ENCODE peak calls at places on chromosome 2, in six cellular contexts. Y, C, K, T, Q and D are unnamed samples.

GRCh38 chr2:46210063-46210462 is 87.1 kb upstream of the EPAS1 start:
- DNase-seq in Y (no peak), C (no peak), K (no peak), T (no peak), Q (no peak), D (no peak)

GRCh38 chr2:201929627-201930026 is 104.0 kb upstream of the FZD7 start:
- DNase-seq in Y (no peak), C (no peak), K (no peak), T (peak), Q (no peak), D (peak)

GRCh38 chr2:239085201-239085992 is 237.5 kb downstream of the TWIST2 start:
- DNase-seq in Y (no peak), C (no peak), K (no peak), T (no peak), Q (no peak), D (no peak)

GRCh38 chr2:173983414-173983871 is 18.3 kb upstream of the SP3 start:
- DNase-seq in Y (peak), C (no peak), K (no peak), T (no peak), Q (no peak), D (no peak)

GRCh38 chr2:44549099-44549471 is 187.3 kb downstream of the CAMKMT start:
- DNase-seq in Y (peak), C (no peak), K (peak), T (no peak), Q (no peak), D (no peak)

GRCh38 chr2:72515696-72516095 is 310.1 kb downstream of the EXOC6B start:
- DNase-seq in Y (peak), C (no peak), K (no peak), T (no peak), Q (no peak), D (no peak)

GRCh38 chr2:199144036-199144435 is 313.7 kb downstream of the SATB2 start:
- DNase-seq in Y (peak), C (no peak), K (no peak), T (no peak), Q (no peak), D (no peak)

GRCh38 chr2:152718047-152718908 is at the start of gene ARL6IP6:
- DNase-seq in Y (peak), C (peak), K (peak), T (peak), Q (peak), D (peak)

GRCh38 chr2:47650001-47650535 is 132.9 kb upstream of the MSH6 start:
- DNase-seq in Y (no peak), C (no peak), K (no peak), T (peak), Q (no peak), D (no peak)

GRCh38 chr2:240557808-240558207 is at the start of gene ANKMY1:
- DNase-seq in Y (peak), C (peak), K (peak), T (no peak), Q (no peak), D (no peak)